ENCODE peak calls at places on chromosome 1, in nine cellular contexts. One of them, this sample, is unnamed. For H3K27me3, the result is how much of the 10 kb centered on the place peaks cover.

GRCh38 chr1:31574749-31575372 is 1.5 kb upstream of the TINAGL1 start:
- DNase-seq in GM23248: peak
- DNase-seq in aorta: no peak
- DNase-seq in CD8-positive, alpha-beta T cell: no peak
- DNase-seq in GM06990: no peak
- DNase-seq in fibroblast of lung: no peak
- DNase-seq in heart right ventricle: no peak
- DNase-seq in prostate gland: no peak
- DNase-seq in adipocyte: no peak
- DNase-seq in this sample: no peak

GRCh38 chr1:111988743-111989453 is 570 bp downstream of the KCND3 start:
- DNase-seq in GM23248: peak
- DNase-seq in aorta: peak
- DNase-seq in CD8-positive, alpha-beta T cell: no peak
- DNase-seq in GM06990: no peak
- DNase-seq in fibroblast of lung: no peak
- DNase-seq in heart right ventricle: no peak
- DNase-seq in prostate gland: peak
- DNase-seq in adipocyte: peak
- DNase-seq in this sample: no peak

GRCh38 chr1:241844593-241844992 is 3.4 kb upstream of the EXO1 start:
- DNase-seq in GM23248: no peak
- DNase-seq in aorta: no peak
- DNase-seq in CD8-positive, alpha-beta T cell: no peak
- DNase-seq in GM06990: no peak
- DNase-seq in fibroblast of lung: no peak
- DNase-seq in heart right ventricle: no peak
- DNase-seq in prostate gland: no peak
- DNase-seq in adipocyte: no peak
- DNase-seq in this sample: no peak

GRCh38 chr1:39490596-39491145 is 765 bp upstream of the BMP8A start:
- DNase-seq in GM23248: peak
- DNase-seq in aorta: no peak
- DNase-seq in CD8-positive, alpha-beta T cell: no peak
- DNase-seq in GM06990: no peak
- DNase-seq in fibroblast of lung: no peak
- DNase-seq in heart right ventricle: no peak
- DNase-seq in prostate gland: no peak
- DNase-seq in adipocyte: no peak
- DNase-seq in this sample: no peak

GRCh38 chr1:152179566-152179965 is 20.5 kb upstream of the RPTN start:
- DNase-seq in GM23248: peak
- DNase-seq in aorta: no peak
- DNase-seq in CD8-positive, alpha-beta T cell: no peak
- DNase-seq in GM06990: no peak
- DNase-seq in fibroblast of lung: no peak
- DNase-seq in heart right ventricle: no peak
- DNase-seq in prostate gland: no peak
- DNase-seq in adipocyte: no peak
- DNase-seq in this sample: no peak

GRCh38 chr1:198153103-198153502 is 3.7 kb upstream of the NEK7 start:
- DNase-seq in GM23248: peak
- DNase-seq in aorta: peak
- DNase-seq in CD8-positive, alpha-beta T cell: no peak
- DNase-seq in GM06990: no peak
- DNase-seq in fibroblast of lung: peak
- DNase-seq in heart right ventricle: peak
- DNase-seq in prostate gland: no peak
- DNase-seq in adipocyte: peak
- DNase-seq in this sample: peak

GRCh38 chr1:20102875-20103274 is 16.5 kb downstream of the PLA2G2D start:
- DNase-seq in GM23248: peak
- DNase-seq in aorta: no peak
- DNase-seq in CD8-positive, alpha-beta T cell: no peak
- DNase-seq in GM06990: no peak
- DNase-seq in fibroblast of lung: peak
- DNase-seq in heart right ventricle: no peak
- DNase-seq in prostate gland: no peak
- DNase-seq in adipocyte: peak
- DNase-seq in this sample: no peak

GRCh38 chr1:115761601-115762302 is 6.8 kb downstream of the CASQ2 start:
- DNase-seq in GM23248: peak
- DNase-seq in aorta: no peak
- DNase-seq in CD8-positive, alpha-beta T cell: no peak
- DNase-seq in GM06990: no peak
- DNase-seq in fibroblast of lung: no peak
- DNase-seq in heart right ventricle: no peak
- DNase-seq in prostate gland: no peak
- DNase-seq in adipocyte: no peak
- DNase-seq in this sample: no peak

GRCh38 chr1:155136728-155137127 is 1.1 kb downstream of the SLC50A1 start:
- DNase-seq in GM23248: no peak
- DNase-seq in aorta: no peak
- DNase-seq in CD8-positive, alpha-beta T cell: no peak
- DNase-seq in GM06990: peak
- DNase-seq in fibroblast of lung: no peak
- DNase-seq in heart right ventricle: no peak
- DNase-seq in prostate gland: no peak
- DNase-seq in adipocyte: no peak
- DNase-seq in this sample: no peak

GRCh38 chr1:224333939-224334701 is 4.1 kb upstream of the NVL start:
- DNase-seq in GM23248: peak
- DNase-seq in aorta: no peak
- DNase-seq in CD8-positive, alpha-beta T cell: no peak
- DNase-seq in GM06990: peak
- DNase-seq in fibroblast of lung: peak
- DNase-seq in heart right ventricle: no peak
- DNase-seq in prostate gland: no peak
- DNase-seq in adipocyte: no peak
- DNase-seq in this sample: peak

GRCh38 chr1:160575112-160575664 is 4.1 kb downstream of the CD84 start:
- DNase-seq in GM23248: no peak
- DNase-seq in aorta: peak
- DNase-seq in CD8-positive, alpha-beta T cell: no peak
- DNase-seq in GM06990: no peak
- DNase-seq in fibroblast of lung: no peak
- DNase-seq in heart right ventricle: no peak
- DNase-seq in prostate gland: no peak
- DNase-seq in adipocyte: no peak
- DNase-seq in this sample: no peak

GRCh38 chr1:11462224-11462923 is 16.6 kb upstream of the DISP3 start:
- DNase-seq in GM23248: no peak
- DNase-seq in aorta: no peak
- DNase-seq in CD8-positive, alpha-beta T cell: no peak
- DNase-seq in GM06990: no peak
- DNase-seq in fibroblast of lung: no peak
- DNase-seq in heart right ventricle: no peak
- DNase-seq in prostate gland: no peak
- DNase-seq in adipocyte: no peak
- DNase-seq in this sample: no peak

GRCh38 chr1:11461738-11462137 is 17.2 kb upstream of the DISP3 start:
- DNase-seq in GM23248: no peak
- DNase-seq in aorta: no peak
- DNase-seq in CD8-positive, alpha-beta T cell: no peak
- DNase-seq in GM06990: no peak
- DNase-seq in fibroblast of lung: no peak
- DNase-seq in heart right ventricle: no peak
- DNase-seq in prostate gland: no peak
- DNase-seq in adipocyte: no peak
- DNase-seq in this sample: no peak

GRCh38 chr1:11470912-11471311 is 8.0 kb upstream of the DISP3 start:
- DNase-seq in GM23248: no peak
- DNase-seq in aorta: no peak
- DNase-seq in CD8-positive, alpha-beta T cell: no peak
- DNase-seq in GM06990: no peak
- DNase-seq in fibroblast of lung: no peak
- DNase-seq in heart right ventricle: no peak
- DNase-seq in prostate gland: no peak
- DNase-seq in adipocyte: no peak
- DNase-seq in this sample: no peak

GRCh38 chr1:11466416-11466815 is 12.5 kb upstream of the DISP3 start:
- DNase-seq in GM23248: no peak
- DNase-seq in aorta: no peak
- DNase-seq in CD8-positive, alpha-beta T cell: no peak
- DNase-seq in GM06990: no peak
- DNase-seq in fibroblast of lung: no peak
- DNase-seq in heart right ventricle: no peak
- DNase-seq in prostate gland: no peak
- DNase-seq in adipocyte: no peak
- DNase-seq in this sample: no peak

DNA sequence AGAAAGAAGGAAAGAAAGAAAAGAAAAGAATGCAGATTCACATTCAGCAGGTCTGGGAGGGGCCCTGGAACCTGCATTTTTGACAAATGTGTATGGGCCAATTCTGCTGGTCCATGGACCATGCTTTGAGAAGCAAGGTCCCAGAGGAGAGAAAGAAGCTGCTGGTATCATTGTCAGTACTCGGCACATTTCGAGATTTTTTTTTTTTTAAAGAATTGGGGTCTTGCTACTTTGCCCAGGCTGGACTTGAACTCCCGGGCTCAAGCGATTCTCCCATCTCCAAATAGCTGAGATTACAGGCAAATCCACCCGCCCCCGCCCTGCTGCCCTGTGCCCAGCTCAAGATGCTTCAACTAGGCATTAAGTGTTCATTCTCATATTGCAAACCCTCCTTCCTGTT is 13.6 kb upstream of the DISP3 start:
- DNase-seq in GM23248: no peak
- DNase-seq in aorta: no peak
- DNase-seq in CD8-positive, alpha-beta T cell: no peak
- DNase-seq in GM06990: no peak
- DNase-seq in fibroblast of lung: no peak
- DNase-seq in heart right ventricle: no peak
- DNase-seq in prostate gland: no peak
- DNase-seq in adipocyte: no peak
- DNase-seq in this sample: no peak
- H3K27me3 ChIP-seq in GM23248: under half
- H3K27me3 ChIP-seq in aorta: under half
- H3K27me3 ChIP-seq in CD8-positive, alpha-beta T cell: under half
- H3K27me3 ChIP-seq in GM06990: under half
- H3K27me3 ChIP-seq in fibroblast of lung: under half
- H3K27me3 ChIP-seq in heart right ventricle: under half
- H3K27me3 ChIP-seq in prostate gland: under half
- H3K27me3 ChIP-seq in adipocyte: half or more
- H3K27me3 ChIP-seq in this sample: under half

GRCh38 chr1:30464187-30464617 is 259.2 kb downstream of the MATN1 start:
- DNase-seq in GM23248: no peak
- DNase-seq in aorta: no peak
- DNase-seq in CD8-positive, alpha-beta T cell: no peak
- DNase-seq in GM06990: no peak
- DNase-seq in fibroblast of lung: no peak
- DNase-seq in heart right ventricle: no peak
- DNase-seq in prostate gland: no peak
- DNase-seq in adipocyte: no peak
- DNase-seq in this sample: no peak
- H3K27me3 ChIP-seq in GM23248: under half
- H3K27me3 ChIP-seq in aorta: under half
- H3K27me3 ChIP-seq in CD8-positive, alpha-beta T cell: under half
- H3K27me3 ChIP-seq in GM06990: under half
- H3K27me3 ChIP-seq in fibroblast of lung: under half
- H3K27me3 ChIP-seq in heart right ventricle: under half
- H3K27me3 ChIP-seq in prostate gland: under half
- H3K27me3 ChIP-seq in adipocyte: under half
- H3K27me3 ChIP-seq in this sample: under half

DNA sequence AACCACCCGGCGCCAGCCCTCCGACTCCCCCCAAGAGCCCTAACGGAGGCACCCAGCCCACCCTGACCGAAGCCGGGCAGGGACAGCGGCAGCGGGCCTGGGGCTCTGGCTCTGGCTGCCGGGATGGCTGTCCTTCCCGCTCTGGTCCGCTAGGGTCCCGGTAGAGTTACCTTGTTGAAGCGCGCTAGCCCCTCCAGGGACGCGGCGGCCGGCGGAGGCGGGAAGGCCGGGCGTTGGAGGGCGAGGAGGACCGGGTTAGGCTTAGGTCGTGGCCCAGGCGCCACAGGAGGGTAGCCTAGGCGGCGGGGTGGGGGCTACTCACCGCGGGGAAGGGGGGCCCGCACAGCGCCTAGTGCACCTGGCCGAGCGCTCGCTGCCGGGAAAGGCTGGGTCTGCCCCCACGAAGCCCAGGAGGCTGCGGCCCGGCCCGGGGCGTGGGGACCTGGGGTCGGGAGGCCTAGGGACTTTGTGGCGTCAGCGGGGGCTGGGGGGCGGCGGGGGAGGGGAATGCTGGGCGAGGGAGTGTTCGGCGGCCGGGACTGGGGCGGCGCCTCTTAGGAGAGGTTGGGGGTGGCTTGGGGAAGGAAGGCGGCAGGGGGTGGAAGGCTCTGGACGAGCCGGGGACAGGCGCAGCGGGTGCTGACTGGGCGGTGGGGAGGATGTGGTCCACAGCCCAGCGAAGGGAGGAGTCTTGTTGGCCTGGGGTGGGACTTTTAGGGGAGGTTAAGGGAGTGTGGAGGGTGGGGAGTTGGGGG is at the start of gene TRIM17:
- DNase-seq in GM23248: peak
- DNase-seq in aorta: no peak
- DNase-seq in CD8-positive, alpha-beta T cell: peak
- DNase-seq in GM06990: no peak
- DNase-seq in fibroblast of lung: peak
- DNase-seq in heart right ventricle: no peak
- DNase-seq in prostate gland: no peak
- DNase-seq in adipocyte: peak
- DNase-seq in this sample: no peak
- H3K27me3 ChIP-seq in GM23248: under half
- H3K27me3 ChIP-seq in aorta: under half
- H3K27me3 ChIP-seq in CD8-positive, alpha-beta T cell: under half
- H3K27me3 ChIP-seq in GM06990: under half
- H3K27me3 ChIP-seq in fibroblast of lung: under half
- H3K27me3 ChIP-seq in heart right ventricle: under half
- H3K27me3 ChIP-seq in prostate gland: under half
- H3K27me3 ChIP-seq in adipocyte: under half
- H3K27me3 ChIP-seq in this sample: under half

GRCh38 chr1:25729045-25729444 is 70.9 kb upstream of the SELENON start:
- DNase-seq in GM23248: no peak
- DNase-seq in aorta: no peak
- DNase-seq in CD8-positive, alpha-beta T cell: no peak
- DNase-seq in GM06990: no peak
- DNase-seq in fibroblast of lung: no peak
- DNase-seq in heart right ventricle: no peak
- DNase-seq in prostate gland: no peak
- DNase-seq in adipocyte: no peak
- DNase-seq in this sample: no peak

GRCh38 chr1:25729774-25730173 is 70.2 kb upstream of the SELENON start:
- DNase-seq in GM23248: no peak
- DNase-seq in aorta: peak
- DNase-seq in CD8-positive, alpha-beta T cell: no peak
- DNase-seq in GM06990: no peak
- DNase-seq in fibroblast of lung: no peak
- DNase-seq in heart right ventricle: no peak
- DNase-seq in prostate gland: no peak
- DNase-seq in adipocyte: no peak
- DNase-seq in this sample: no peak

GRCh38 chr1:25731626-25732370 is 68.2 kb upstream of the SELENON start:
- DNase-seq in GM23248: no peak
- DNase-seq in aorta: peak
- DNase-seq in CD8-positive, alpha-beta T cell: no peak
- DNase-seq in GM06990: no peak
- DNase-seq in fibroblast of lung: no peak
- DNase-seq in heart right ventricle: no peak
- DNase-seq in prostate gland: no peak
- DNase-seq in adipocyte: no peak
- DNase-seq in this sample: no peak

GRCh38 chr1:25732821-25733220 is 67.2 kb upstream of the SELENON start:
- DNase-seq in GM23248: no peak
- DNase-seq in aorta: no peak
- DNase-seq in CD8-positive, alpha-beta T cell: no peak
- DNase-seq in GM06990: no peak
- DNase-seq in fibroblast of lung: no peak
- DNase-seq in heart right ventricle: no peak
- DNase-seq in prostate gland: no peak
- DNase-seq in adipocyte: no peak
- DNase-seq in this sample: no peak

GRCh38 chr1:25731148-25731547 is 68.8 kb upstream of the SELENON start:
- DNase-seq in GM23248: no peak
- DNase-seq in aorta: no peak
- DNase-seq in CD8-positive, alpha-beta T cell: no peak
- DNase-seq in GM06990: no peak
- DNase-seq in fibroblast of lung: no peak
- DNase-seq in heart right ventricle: no peak
- DNase-seq in prostate gland: no peak
- DNase-seq in adipocyte: no peak
- DNase-seq in this sample: no peak
- H3K27me3 ChIP-seq in GM23248: under half
- H3K27me3 ChIP-seq in aorta: under half
- H3K27me3 ChIP-seq in CD8-positive, alpha-beta T cell: under half
- H3K27me3 ChIP-seq in GM06990: under half
- H3K27me3 ChIP-seq in fibroblast of lung: under half
- H3K27me3 ChIP-seq in heart right ventricle: under half
- H3K27me3 ChIP-seq in prostate gland: under half
- H3K27me3 ChIP-seq in adipocyte: under half
- H3K27me3 ChIP-seq in this sample: under half

This sample was measured in brain microvascular endothelial cell.